ENCODE peak calls at places on chromosomes 5 and 9, in nine cellular contexts. T is OCI-LY7; G is SJSA1; I is psoas muscle; A is neuronal stem cell; D is CD8-positive, alpha-beta T cell; W is Peyer's patch; Y is endodermal cell; N is aorta. V is an unnamed sample.

GRCh38 chr5:5164158-5164557 is 24.0 kb downstream of the ADAMTS16 start:
- DNase-seq in T (no peak), G (no peak), I (no peak), A (no peak), D (no peak), W (no peak), Y (no peak), N (no peak), V (no peak)

GRCh38 chr9:18429065-18429464 is 44.9 kb upstream of the ADAMTSL1 start:
- DNase-seq in T (no peak), G (no peak), I (no peak), A (no peak), D (no peak), W (no peak), Y (no peak), N (no peak), V (no peak)

GRCh38 chr5:133430095-133430494 is 182.2 kb downstream of the FSTL4 start:
- DNase-seq in T (no peak), G (no peak), I (no peak), A (no peak), D (no peak), W (no peak), Y (no peak), N (no peak), V (no peak)

GRCh38 chr9:34557421-34558321 is 31.9 kb downstream of the CNTFR start:
- DNase-seq in T (no peak), G (no peak), I (no peak), A (no peak), D (no peak), W (no peak), Y (peak; percentile 30), N (peak; percentile 40), V (no peak)

GRCh38 chr5:181258576-181258975 is 2.4 kb downstream of the TRIM52 start:
- DNase-seq in T (no peak), G (no peak), I (no peak), A (no peak), D (no peak), W (no peak), Y (no peak), N (no peak), V (no peak)

GRCh38 chr5:81896764-81897163 is 75.1 kb upstream of the ATG10 start:
- DNase-seq in T (no peak), G (no peak), I (no peak), A (no peak), D (no peak), W (no peak), Y (no peak), N (no peak), V (no peak)

GRCh38 chr9:97510797-97511761 is 9.6 kb downstream of the TMOD1 start:
- DNase-seq in T (no peak), G (peak; percentile 79), I (peak; percentile 62), A (no peak), D (no peak), W (no peak), Y (peak; percentile 13), N (no peak), V (peak; percentile 27)

GRCh38 chr5:147348046-147348445 is 113.2 kb downstream of the STK32A start:
- DNase-seq in T (no peak), G (no peak), I (no peak), A (no peak), D (no peak), W (no peak), Y (no peak), N (no peak), V (no peak)

GRCh38 chr9:22031664-22032411 is 22.7 kb upstream of the CDKN2B start:
- DNase-seq in T (no peak), G (no peak), I (no peak), A (no peak), D (no peak), W (no peak), Y (no peak), N (no peak), V (no peak)

GRCh38 chr9:22035591-22036011 is 26.5 kb upstream of the CDKN2B start:
- DNase-seq in T (no peak), G (no peak), I (no peak), A (no peak), D (no peak), W (no peak), Y (no peak), N (no peak), V (no peak)

GRCh38 chr9:22030101-22030598 is 21.0 kb upstream of the CDKN2B start:
- DNase-seq in T (peak; percentile 56), G (no peak), I (no peak), A (no peak), D (no peak), W (no peak), Y (no peak), N (no peak), V (no peak)

GRCh38 chr9:22029231-22029630 is 20.1 kb upstream of the CDKN2B start:
- DNase-seq in T (no peak), G (peak; percentile 49), I (no peak), A (no peak), D (no peak), W (no peak), Y (no peak), N (no peak), V (no peak)

GRCh38 chr9:22033012-22033630 is 24.0 kb upstream of the CDKN2B start:
- DNase-seq in T (no peak), G (no peak), I (no peak), A (no peak), D (no peak), W (no peak), Y (no peak), N (no peak), V (no peak)
- H3K4me1 ChIP-seq in T (peaks cover 12% of the 10 kb centered on the region), G (peaks cover 48% of the 10 kb centered on the region), I (peaks cover 22% of the 10 kb centered on the region), A (no peaks in the 10 kb centered on the region), D (no peaks in the 10 kb centered on the region), W (no peaks in the 10 kb centered on the region), Y (no peaks in the 10 kb centered on the region), N (no peaks in the 10 kb centered on the region), V (peaks cover 4% of the 10 kb centered on the region)

DNA sequence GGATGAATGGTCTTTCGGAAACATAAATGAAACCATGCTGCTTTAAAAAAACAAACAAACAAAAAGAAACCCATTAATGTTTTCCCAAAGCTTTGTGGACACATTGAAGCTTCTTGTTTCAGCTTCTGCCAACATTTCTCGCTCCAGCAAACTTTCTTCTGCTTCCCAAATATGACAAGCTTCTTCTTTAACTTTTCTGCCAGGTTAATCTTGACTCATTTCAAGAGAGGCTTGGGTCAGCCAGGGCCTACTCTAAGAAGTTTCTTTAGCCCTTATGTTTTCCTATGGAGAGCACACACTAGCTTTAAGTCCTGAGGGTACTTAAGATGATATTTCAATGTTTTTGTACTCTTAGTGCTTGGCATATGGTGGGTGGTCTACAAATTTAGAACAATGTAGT is 6.1 kb downstream of the ANXA1 start:
- DNase-seq in T (no peak), G (no peak), I (no peak), A (no peak), D (no peak), W (no peak), Y (no peak), N (no peak), V (no peak)
- H3K4me1 ChIP-seq in T (no peaks in the 10 kb centered on the region), G (peaks cover 47% of the 10 kb centered on the region), I (no peaks in the 10 kb centered on the region), A (peaks cover 2% of the 10 kb centered on the region), D (peaks cover 58% of the 10 kb centered on the region), W (no peaks in the 10 kb centered on the region), Y (no peaks in the 10 kb centered on the region), N (no peaks in the 10 kb centered on the region), V (no peaks in the 10 kb centered on the region)

DNA sequence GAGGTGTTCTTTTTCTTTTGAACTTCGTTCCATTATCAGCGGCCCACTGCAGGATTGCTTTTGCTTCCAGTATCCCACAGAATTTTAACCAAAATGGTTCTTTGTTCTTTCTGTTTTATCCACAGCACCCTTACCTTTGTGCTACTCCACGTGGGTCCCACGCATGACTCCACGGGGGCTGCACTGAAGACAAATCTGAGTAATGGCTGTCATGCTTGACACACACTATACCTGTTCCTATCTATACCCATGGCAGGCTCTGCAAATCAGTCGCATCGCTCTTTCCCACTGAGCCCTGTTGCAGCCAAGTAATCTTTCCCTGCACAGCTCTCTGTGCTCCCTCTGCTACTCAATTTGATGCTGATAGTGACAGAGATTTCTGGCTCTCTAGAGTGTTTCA is 69.7 kb downstream of the NSG2 start:
- DNase-seq in T (no peak), G (no peak), I (no peak), A (no peak), D (no peak), W (no peak), Y (no peak), N (no peak), V (no peak)
- H3K4me1 ChIP-seq in T (no peaks in the 10 kb centered on the region), G (no peaks in the 10 kb centered on the region), I (no peaks in the 10 kb centered on the region), A (no peaks in the 10 kb centered on the region), D (no peaks in the 10 kb centered on the region), W (no peaks in the 10 kb centered on the region), Y (no peaks in the 10 kb centered on the region), N (no peaks in the 10 kb centered on the region), V (no peaks in the 10 kb centered on the region)

DNA sequence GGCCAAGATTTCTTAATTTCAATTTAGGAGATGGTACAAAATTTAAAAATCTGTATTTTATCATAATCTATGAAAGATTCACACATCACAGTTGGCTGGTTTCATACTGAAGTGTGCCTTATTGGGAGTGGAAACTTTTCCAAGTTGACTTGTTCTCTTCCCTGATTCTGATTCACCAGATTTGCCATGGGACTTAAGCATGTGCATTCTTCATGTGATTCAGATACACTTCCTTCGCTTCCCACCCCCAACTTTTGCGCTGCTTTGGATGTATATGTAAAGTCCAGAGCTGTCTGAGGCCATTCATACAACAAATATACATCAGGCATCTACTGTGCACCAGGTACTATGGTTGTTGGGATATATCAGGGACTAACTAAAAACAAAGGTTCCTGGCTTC is 34.4 kb downstream of the CPEB4 start:
- DNase-seq in T (no peak), G (no peak), I (no peak), A (no peak), D (no peak), W (no peak), Y (no peak), N (no peak), V (no peak)
- H3K4me1 ChIP-seq in T (peaks cover 80% of the 10 kb centered on the region), G (peaks cover 20% of the 10 kb centered on the region), I (peaks cover 85% of the 10 kb centered on the region), A (peaks cover 16% of the 10 kb centered on the region), D (peaks cover 13% of the 10 kb centered on the region), W (no peaks in the 10 kb centered on the region), Y (peaks cover 28% of the 10 kb centered on the region), N (peaks cover 3% of the 10 kb centered on the region), V (peaks cover 32% of the 10 kb centered on the region)